ENCODE peak calls at places on chromosomes 13 and 19, in seven cellular contexts. Y is K562, G is endothelial cell of umbilical vein, P is H1, O is A549, I is GM12878, J is HepG2. B is an unnamed sample.

GRCh38 chr19:51354742-51355148 is 11.4 kb downstream of the ETFB start:
- DNase-seq in Y (no peak), G (no peak), P (no peak), O (no peak), I (no peak), J (peak), B (no peak)

GRCh38 chr13:32142956-32143375 is 111.4 kb downstream of the FRY start:
- DNase-seq in Y (no peak), G (peak), P (peak), O (no peak), I (no peak), J (peak), B (peak)

GRCh38 chr13:107370036-107370785 is 802.3 kb upstream of the ARGLU1 start:
- DNase-seq in Y (no peak), G (peak), P (no peak), O (no peak), I (no peak), J (no peak), B (no peak)

GRCh38 chr19:42255766-42256750 is 1.1 kb upstream of the ERF start:
- DNase-seq in Y (no peak), G (peak), P (no peak), O (peak), I (no peak), J (no peak), B (peak)

GRCh38 chr13:25657062-25657588 is 285.4 kb downstream of the ATP8A2 start:
- DNase-seq in Y (no peak), G (no peak), P (no peak), O (no peak), I (no peak), J (no peak), B (no peak)

GRCh38 chr13:93304868-93305613 is 78.4 kb downstream of the GPC6 start:
- DNase-seq in Y (no peak), G (no peak), P (no peak), O (no peak), I (no peak), J (no peak), B (no peak)

GRCh38 chr19:5002143-5002542 is 33.2 kb downstream of the KDM4B start:
- DNase-seq in Y (no peak), G (no peak), P (no peak), O (no peak), I (no peak), J (peak), B (no peak)

GRCh38 chr19:39870171-39870971 is 24.2 kb upstream of the FBL start:
- DNase-seq in Y (no peak), G (no peak), P (no peak), O (no peak), I (no peak), J (no peak), B (no peak)

GRCh38 chr13:43797869-43798268 is 11.1 kb upstream of the ENOX1 start:
- DNase-seq in Y (no peak), G (no peak), P (no peak), O (no peak), I (no peak), J (no peak), B (no peak)

GRCh38 chr13:38697628-38698333 is 10.9 kb downstream of the FREM2 start:
- DNase-seq in Y (no peak), G (no peak), P (no peak), O (no peak), I (no peak), J (no peak), B (peak)

GRCh38 chr13:74052402-74052928 is 81.7 kb downstream of the KLF12 start:
- DNase-seq in Y (no peak), G (no peak), P (no peak), O (no peak), I (no peak), J (peak), B (no peak)

GRCh38 chr13:98267080-98267912 is 90.2 kb upstream of the RNF113B start:
- DNase-seq in Y (no peak), G (peak), P (no peak), O (no peak), I (peak), J (peak), B (no peak)

GRCh38 chr13:18212873-18213272 is 968.8 kb downstream of the TUBA3C start:
- DNase-seq in Y (no peak), G (peak), P (no peak), O (no peak), I (no peak), J (peak), B (no peak)

GRCh38 chr19:8512991-8513686 is 828 bp downstream of the ZNF414 start:
- DNase-seq in Y (no peak), G (no peak), P (no peak), O (no peak), I (no peak), J (no peak), B (no peak)

GRCh38 chr19:8515317-8515716 is 1.4 kb upstream of the ZNF414 start:
- DNase-seq in Y (no peak), G (no peak), P (no peak), O (no peak), I (no peak), J (no peak), B (peak)

GRCh38 chr19:8511573-8512101 is 2.3 kb downstream of the ZNF414 start:
- DNase-seq in Y (no peak), G (no peak), P (no peak), O (no peak), I (no peak), J (no peak), B (no peak)

GRCh38 chr19:8512115-8512967 is 1.6 kb downstream of the ZNF414 start:
- DNase-seq in Y (peak), G (no peak), P (peak), O (peak), I (no peak), J (peak), B (peak)

DNA sequence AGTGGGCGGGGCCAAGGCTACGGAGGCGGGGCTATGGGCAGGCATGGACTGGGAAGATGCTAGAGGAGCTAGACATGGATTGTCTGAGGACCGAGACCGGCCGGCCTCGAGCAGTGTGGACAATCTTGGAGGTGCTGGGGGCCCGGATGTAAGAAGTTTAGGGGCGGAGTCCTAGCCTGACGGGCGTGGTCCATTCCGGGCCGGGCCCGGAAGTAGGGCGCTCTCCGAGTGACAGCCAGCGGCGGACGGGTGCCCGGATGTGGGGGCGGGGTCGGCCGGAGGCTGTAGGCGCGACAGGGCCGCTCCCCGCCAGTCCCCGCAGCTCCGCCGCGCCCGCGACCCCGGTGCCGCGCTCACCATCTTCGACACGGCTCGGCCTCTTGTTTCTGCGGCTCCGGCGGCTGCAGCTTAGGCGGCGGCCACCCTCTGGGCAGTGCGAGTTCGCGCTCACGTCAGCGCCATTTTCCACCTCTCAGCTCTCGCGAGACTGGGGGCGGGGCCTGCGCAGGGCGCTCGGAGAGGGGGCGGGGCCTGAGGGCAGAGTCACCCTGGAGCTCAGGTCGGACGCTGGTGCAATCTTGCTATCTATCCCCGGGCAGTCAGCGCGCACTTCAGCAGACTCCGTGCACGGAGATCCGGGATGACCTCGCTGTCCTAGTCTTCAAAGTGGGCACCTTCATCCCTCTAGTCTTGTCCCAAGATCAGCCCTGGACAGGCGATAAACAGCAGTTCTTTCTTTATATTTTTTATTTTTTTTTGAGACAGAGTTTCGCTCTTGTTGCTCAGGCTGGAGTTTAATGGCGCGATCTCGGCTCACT is at the start of gene ZNF414:
- DNase-seq in Y (peak), G (peak), P (peak), O (peak), I (peak), J (peak), B (peak)
- TF ChIP-seq POLR2A in Y (peak), G (peak), P (peak), O (peak), I (peak), J (peak), B (peak)

GRCh38 chr13:21071894-21072293 is 10.5 kb upstream of the LATS2 start:
- DNase-seq in Y (no peak), G (no peak), P (no peak), O (no peak), I (no peak), J (no peak), B (peak)

GRCh38 chr13:21075303-21076264 is 14.2 kb upstream of the LATS2 start:
- DNase-seq in Y (no peak), G (peak), P (no peak), O (no peak), I (no peak), J (no peak), B (peak)

GRCh38 chr13:21077360-21078353 is 16.3 kb upstream of the LATS2 start:
- DNase-seq in Y (no peak), G (no peak), P (no peak), O (no peak), I (no peak), J (no peak), B (peak)

GRCh38 chr13:21076265-21076653 is 14.9 kb upstream of the LATS2 start:
- DNase-seq in Y (no peak), G (no peak), P (no peak), O (no peak), I (no peak), J (no peak), B (peak)

GRCh38 chr13:21074601-21075302 is 13.4 kb upstream of the LATS2 start:
- DNase-seq in Y (no peak), G (peak), P (no peak), O (no peak), I (no peak), J (no peak), B (peak)
- TF ChIP-seq MAX in Y (no peak), G (no peak), P (no peak), O (no peak), I (no peak), J (no peak), B (no peak)

GRCh38 chr13:110874508-110874960 is 40.3 kb downstream of the ANKRD10 start:
- DNase-seq in Y (peak), G (peak), P (no peak), O (peak), I (no peak), J (peak), B (peak)
- TF ChIP-seq POLR2A in Y (no peak), G (no peak), P (no peak), O (no peak), I (no peak), J (no peak), B (no peak)

GRCh38 chr13:100275746-100276145 is 186.9 kb downstream of the PCCA start:
- DNase-seq in Y (no peak), G (no peak), P (no peak), O (no peak), I (no peak), J (no peak), B (peak)
- TF ChIP-seq MAX in Y (no peak), G (no peak), P (no peak), O (no peak), I (no peak), J (no peak), B (no peak)

GRCh38 chr19:53868091-53868891 is 608 bp downstream of the MYADM start:
- DNase-seq in Y (peak), G (peak), P (no peak), O (peak), I (no peak), J (peak), B (peak)

GRCh38 chr19:53870485-53870844 is 2.8 kb downstream of the MYADM start:
- DNase-seq in Y (peak), G (no peak), P (no peak), O (no peak), I (no peak), J (no peak), B (peak)

GRCh38 chr19:53871448-53871847 is 3.8 kb downstream of the MYADM start:
- DNase-seq in Y (no peak), G (no peak), P (no peak), O (no peak), I (no peak), J (no peak), B (peak)

GRCh38 chr19:53867225-53868090 is at the start of gene MYADM:
- DNase-seq in Y (peak), G (peak), P (peak), O (peak), I (peak), J (peak), B (peak)

GRCh38 chr19:53868892-53869804 is 1.5 kb downstream of the MYADM start:
- DNase-seq in Y (peak), G (peak), P (no peak), O (peak), I (no peak), J (peak), B (peak)
- TF ChIP-seq POLR2A in Y (peak), G (peak), P (peak), O (no peak), I (no peak), J (peak), B (peak)

GRCh38 chr19:48624791-48625723 is 5.8 kb downstream of the SPHK2 start:
- DNase-seq in Y (no peak), G (no peak), P (no peak), O (no peak), I (no peak), J (no peak), B (peak)

GRCh38 chr19:48619692-48620565 is 623 bp downstream of the SPHK2 start:
- DNase-seq in Y (no peak), G (no peak), P (no peak), O (no peak), I (no peak), J (no peak), B (no peak)

GRCh38 chr19:48625891-48626327 is 6.6 kb downstream of the SPHK2 start:
- DNase-seq in Y (no peak), G (no peak), P (no peak), O (no peak), I (no peak), J (no peak), B (peak)

GRCh38 chr19:48624067-48624594 is 4.8 kb downstream of the SPHK2 start:
- DNase-seq in Y (peak), G (peak), P (peak), O (peak), I (peak), J (peak), B (peak)

DNA sequence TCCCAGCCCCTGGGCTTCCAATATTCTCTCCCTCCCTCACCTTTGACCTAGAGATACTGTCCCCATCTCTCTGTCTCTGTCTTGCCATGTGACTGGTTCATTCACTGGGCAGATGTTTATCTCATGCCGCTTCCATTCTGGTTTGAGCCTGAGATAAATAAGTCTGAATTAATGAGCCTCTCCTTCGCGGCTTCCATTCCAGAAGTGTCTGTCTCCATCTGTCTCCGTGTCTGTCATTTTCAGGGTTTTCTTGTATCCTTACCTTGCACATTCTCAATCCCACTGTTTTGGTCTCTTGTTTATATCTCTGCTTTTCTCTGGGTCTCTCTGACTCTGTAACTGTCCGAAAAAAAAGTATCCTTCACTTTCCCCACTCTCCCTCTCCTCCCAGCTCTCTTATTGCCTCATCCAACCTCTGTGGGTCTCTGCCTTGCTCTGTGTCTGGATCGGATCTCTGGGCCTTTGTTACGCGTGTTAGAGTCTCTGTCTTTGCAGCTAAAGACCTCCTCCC is 4.3 kb downstream of the SPHK2 start:
- DNase-seq in Y (no peak), G (no peak), P (no peak), O (no peak), I (no peak), J (no peak), B (no peak)
- TF ChIP-seq MAX in Y (no peak), G (no peak), P (no peak), O (no peak), I (no peak), J (no peak), B (no peak)

GRCh38 chr19:45424191-45425058 is 708 bp upstream of the ERCC1 start:
- DNase-seq in Y (peak), G (peak), P (no peak), O (peak), I (no peak), J (peak), B (peak)
- TF ChIP-seq POLR2A in Y (peak), G (peak), P (no peak), O (peak), I (no peak), J (no peak), B (no peak)

B was measured in NB4.